ENCODE peak calls at places on chromosomes 13 and 19, in ten cellular contexts. W, X, B, Y, J, V, P, G, I and N are unnamed samples.

GRCh38 chr19:11504502-11505031 is 1.1 kb downstream of the ZNF653 start:
- DNase-seq in P (no peak), Y (no peak), X (no peak), V (no peak), W (no peak), B (no peak), G (no peak), J (no peak), I (no peak), N (no peak)

GRCh38 chr19:2477141-2477710 is 1.3 kb downstream of the GADD45B start:
- DNase-seq in J (no peak), I (no peak), Y (no peak), B (peak), P (no peak), V (no peak), G (peak), W (peak), X (peak), N (peak)

GRCh38 chr19:41997851-41998229 is 3.8 kb upstream of the ATP1A3 start:
- DNase-seq in V (no peak), B (no peak), Y (no peak), P (no peak), X (no peak), J (no peak), I (no peak), G (no peak), W (no peak), N (no peak)

GRCh38 chr19:19280561-19280960 is 7.5 kb upstream of the TM6SF2 start:
- DNase-seq in Y (no peak), X (no peak), B (no peak), G (no peak), V (no peak), I (peak), J (peak), W (no peak), P (no peak), N (no peak)

GRCh38 chr13:49791214-49791752 is 1.2 kb downstream of the KPNA3 start:
- DNase-seq in P (peak), Y (no peak), B (peak), X (no peak), I (peak), J (peak), V (peak), W (no peak), G (no peak), N (no peak)

GRCh38 chr13:113650731-113651148 is 7.3 kb downstream of the ATP4B start:
- DNase-seq in B (no peak), P (no peak), G (no peak), X (no peak), J (no peak), Y (no peak), V (no peak), I (no peak), W (no peak), N (no peak)

GRCh38 chr19:50361290-50362029 is 4.0 kb downstream of the NAPSA start:
- DNase-seq in V (no peak), B (no peak), J (no peak), P (no peak), X (no peak), Y (no peak), W (no peak), G (no peak), I (peak), N (no peak)

GRCh38 chr13:92842145-92842544 is 384.5 kb upstream of the GPC6 start:
- DNase-seq in V (peak), I (peak), W (no peak), Y (no peak), X (no peak), J (peak), B (no peak), P (peak), G (no peak), N (peak)

GRCh38 chr13:112859128-112859816 is 109.7 kb upstream of the MCF2L start:
- DNase-seq in V (no peak), W (no peak), P (no peak), J (no peak), X (no peak), G (no peak), B (no peak), I (no peak), Y (no peak), N (no peak)

GRCh38 chr19:51387924-51388389 is at the start of gene LIM2:
- DNase-seq in V (no peak), I (no peak), G (peak), W (no peak), Y (no peak), X (no peak), J (no peak), P (no peak), B (no peak), N (no peak)

GRCh38 chr19:28948531-28948930 is 264.4 kb downstream of the UQCRFS1 start:
- DNase-seq in X (no peak), Y (no peak), W (no peak), P (no peak), V (no peak), G (no peak), I (peak), J (no peak), B (no peak), N (no peak)

GRCh38 chr13:100214886-100215285 is 126.0 kb downstream of the PCCA start:
- DNase-seq in I (peak), B (no peak), V (peak), G (no peak), X (no peak), W (no peak), J (peak), P (peak), Y (no peak), N (peak)

GRCh38 chr19:43471091-43471490 is 5.7 kb upstream of the LYPD3 start:
- DNase-seq in W (no peak), J (no peak), G (no peak), X (no peak), V (no peak), B (no peak), P (no peak), I (no peak), Y (no peak), N (no peak)

GRCh38 chr19:41328157-41328817 is 18.3 kb downstream of the CCDC97 start:
- DNase-seq in B (no peak), J (no peak), P (no peak), G (no peak), X (no peak), I (no peak), V (no peak), W (no peak), Y (no peak), N (no peak)

GRCh38 chr19:57583521-57584416 is at the start of gene ZIK1:
- DNase-seq in Y (peak), J (peak), W (peak), G (peak), V (peak), I (peak), P (peak), B (peak), X (peak), N (peak)

GRCh38 chr13:47081850-47082249 is 185.0 kb upstream of the HTR2A start:
- DNase-seq in Y (no peak), B (no peak), P (no peak), J (no peak), W (no peak), I (no peak), G (no peak), X (no peak), V (no peak), N (no peak)

GRCh38 chr19:16435238-16435911 is 36.4 kb downstream of the EPS15L1 start:
- DNase-seq in Y (no peak), G (no peak), J (peak), W (peak), X (no peak), V (peak), I (peak), P (peak), B (peak), N (peak)

GRCh38 chr19:29881386-29881785 is 60.7 kb upstream of the URI1 start:
- DNase-seq in Y (no peak), V (peak), I (peak), G (no peak), P (peak), X (no peak), J (no peak), B (no peak), W (no peak), N (peak)

GRCh38 chr19:1567848-1568227 is 287 bp downstream of the MEX3D start:
- DNase-seq in I (no peak), X (no peak), V (no peak), W (no peak), Y (no peak), P (no peak), J (no peak), B (peak), G (no peak), N (no peak)

GRCh38 chr13:31591834-31592233 is 147.5 kb upstream of the RXFP2 start:
- DNase-seq in G (no peak), B (peak), X (no peak), W (no peak), Y (no peak), V (no peak), I (no peak), J (no peak), P (no peak), N (no peak)

GRCh38 chr13:97975280-97975850 is 21.9 kb downstream of the IPO5 start:
- DNase-seq in J (no peak), G (peak), X (no peak), Y (no peak), W (no peak), V (no peak), B (no peak), I (no peak), P (no peak), N (peak)

GRCh38 chr19:50728084-50728737 is 5.0 kb downstream of the CLEC11A start:
- DNase-seq in V (peak), G (peak), X (peak), B (peak), J (peak), P (no peak), I (peak), Y (peak), W (peak), N (no peak)

GRCh38 chr19:4071610-4072009 is 4.9 kb upstream of the ZBTB7A start:
- DNase-seq in I (no peak), G (no peak), Y (no peak), P (no peak), J (no peak), X (no peak), W (no peak), B (no peak), V (no peak), N (no peak)

GRCh38 chr13:113934576-113934975 is 39.3 kb downstream of the C13orf46 start:
- DNase-seq in I (no peak), J (no peak), P (no peak), Y (no peak), X (peak), W (no peak), V (no peak), B (no peak), G (no peak), N (no peak)

GRCh38 chr19:737591-738093 is 13.3 kb upstream of the MISP start:
- DNase-seq in Y (peak), I (peak), G (peak), P (no peak), J (peak), V (no peak), B (peak), X (no peak), W (no peak), N (no peak)

GRCh38 chr13:47420012-47420411 is 523.2 kb upstream of the HTR2A start:
- DNase-seq in Y (no peak), I (peak), B (no peak), V (no peak), W (no peak), X (no peak), J (no peak), P (no peak), G (no peak), N (peak)

GRCh38 chr13:59176775-59177174 is 987.0 kb downstream of the DIAPH3 start:
- DNase-seq in X (no peak), P (no peak), B (no peak), G (no peak), I (no peak), W (no peak), J (peak), Y (no peak), V (no peak), N (no peak)
- TF ChIP-seq CTCF in X (no peak), P (no peak), B (no peak), G (no peak), I (no peak), W (no peak), J (peak), Y (peak), V (peak), N (peak)

DNA sequence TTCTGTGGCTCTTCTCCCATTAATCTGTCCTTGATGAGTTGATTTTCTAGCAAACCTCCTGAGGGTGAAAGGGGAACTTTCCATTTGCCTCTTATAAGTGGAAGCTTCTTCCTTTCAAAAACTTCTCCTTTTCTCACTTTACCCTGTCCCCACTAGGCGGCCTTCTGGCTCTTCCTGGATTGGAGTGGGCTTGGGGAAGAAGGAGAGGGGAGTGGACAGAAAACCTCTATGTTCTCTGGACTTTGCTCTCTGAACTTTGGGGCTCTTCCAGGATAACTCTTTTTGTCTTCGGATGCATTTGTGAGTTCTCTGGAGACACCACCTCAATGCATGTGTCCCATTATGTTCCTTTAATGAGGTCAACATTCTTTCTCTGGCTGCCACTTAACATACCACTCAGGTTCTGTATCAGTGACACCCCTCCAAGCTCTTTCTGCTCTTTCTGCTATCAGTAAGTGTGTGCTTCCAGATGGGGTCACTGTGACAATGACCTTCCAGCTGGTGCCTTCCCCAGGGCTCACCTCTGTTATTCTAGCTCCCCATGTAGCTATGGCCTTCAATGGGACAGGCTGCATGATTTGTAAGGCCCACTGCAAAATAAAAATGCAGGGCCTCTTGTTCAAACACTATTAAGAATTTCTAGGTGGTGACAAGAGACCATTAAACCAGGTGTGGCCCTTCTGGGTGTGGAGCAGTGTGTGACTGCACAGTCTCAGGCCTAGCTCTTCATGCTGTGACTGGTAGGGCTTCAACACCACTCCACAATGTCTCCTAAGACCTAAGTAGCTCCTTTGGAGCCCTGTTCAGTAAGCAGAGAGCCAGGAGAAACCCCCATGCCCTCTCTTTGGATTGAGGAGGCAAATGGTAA is 389.2 kb downstream of the EFNB2 start:
- DNase-seq in B (peak), X (no peak), V (no peak), Y (no peak), W (no peak), P (no peak), I (no peak), J (no peak), G (no peak), N (no peak)
- TF ChIP-seq CTCF in B (no peak), X (no peak), V (peak), Y (peak), W (no peak), P (no peak), I (no peak), J (no peak), G (no peak), N (peak)

DNA sequence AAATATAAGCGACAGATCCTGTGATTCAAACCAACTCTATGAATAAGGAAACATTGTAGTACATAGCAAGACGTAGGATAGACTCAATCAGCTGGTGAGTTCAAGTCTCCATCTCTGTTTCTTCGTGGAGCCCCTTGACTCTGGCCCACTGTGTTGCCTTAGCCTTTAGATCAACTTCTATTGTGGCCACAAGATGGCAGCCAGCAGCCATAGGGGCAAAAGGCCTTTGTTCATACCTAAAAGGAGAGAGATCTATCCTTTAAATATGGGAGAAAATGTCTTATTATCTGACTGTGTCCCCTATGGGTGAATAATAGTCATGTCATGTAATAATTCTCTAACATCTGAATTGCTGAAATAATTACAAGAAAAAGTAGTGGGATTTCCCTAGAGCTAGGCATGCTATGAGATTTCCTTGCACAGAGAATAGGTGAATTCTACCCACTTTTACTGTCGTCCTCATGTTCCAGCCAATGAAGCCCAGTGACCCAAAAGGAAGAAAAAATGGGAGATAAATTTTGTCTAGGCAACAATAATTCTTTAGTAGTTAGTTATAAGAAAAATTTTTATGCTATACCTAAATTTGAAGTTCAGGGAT is 129.4 kb downstream of the PCDH20 start:
- DNase-seq in I (no peak), V (no peak), X (no peak), B (peak), P (no peak), J (peak), W (no peak), Y (no peak), G (no peak), N (no peak)
- TF ChIP-seq CTCF in I (no peak), V (no peak), X (no peak), B (no peak), P (no peak), J (no peak), W (peak), Y (peak), G (peak), N (peak)

GRCh38 chr19:18072335-18072734 is 14.4 kb downstream of the IL12RB1 start:
- DNase-seq in W (no peak), I (no peak), G (no peak), B (no peak), J (no peak), P (no peak), V (no peak), Y (no peak), X (no peak), N (no peak)
- TF ChIP-seq CTCF in W (no peak), I (no peak), G (no peak), B (no peak), J (no peak), P (no peak), V (no peak), Y (no peak), X (no peak), N (no peak)

GRCh38 chr13:90968510-90968909 is 379.0 kb upstream of the MIR17HG start:
- DNase-seq in W (no peak), X (no peak), Y (peak), J (peak), V (no peak), G (peak), P (no peak), B (peak), I (peak), N (no peak)
- TF ChIP-seq CTCF in W (peak), X (peak), Y (peak), J (peak), V (peak), G (peak), P (peak), B (peak), I (peak), N (no peak)

DNA sequence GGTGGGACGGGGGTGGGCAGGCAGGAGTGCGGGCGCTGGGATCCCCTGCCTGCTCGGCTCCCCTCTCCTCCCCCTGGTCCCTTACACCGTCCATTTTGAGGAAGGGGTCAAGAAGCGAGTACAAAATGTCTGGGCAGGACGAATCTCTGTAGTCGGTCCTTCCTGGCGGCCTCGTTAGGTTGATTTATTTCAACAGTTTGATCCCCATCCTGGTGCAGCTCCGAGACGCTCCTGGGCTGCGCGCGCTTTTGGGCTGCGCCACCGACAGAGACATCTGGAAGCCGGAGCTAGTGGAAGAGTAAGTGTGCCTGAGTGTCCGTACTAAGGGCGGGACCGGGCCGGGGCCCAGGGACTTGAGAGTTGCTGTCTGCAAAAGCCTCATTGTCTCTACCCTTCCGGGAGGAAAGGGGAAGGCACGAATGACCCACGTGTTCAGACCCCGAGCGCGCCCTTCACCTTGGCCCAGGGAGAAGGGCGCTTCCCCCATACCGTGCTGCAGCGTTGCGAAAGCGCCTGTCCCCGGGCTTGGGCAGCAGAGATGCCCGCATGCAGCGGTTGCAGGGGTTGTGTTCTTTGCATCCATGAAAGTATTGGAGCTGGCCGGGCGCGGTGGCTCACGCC is 1.8 kb downstream of the ZNF114 start:
- DNase-seq in J (peak), W (peak), Y (peak), I (peak), P (peak), B (peak), X (peak), V (peak), G (peak), N (peak)
- TF ChIP-seq CTCF in J (no peak), W (no peak), Y (no peak), I (no peak), P (no peak), B (no peak), X (no peak), V (peak), G (no peak), N (no peak)